ENCODE peak calls at places on chromosomes 2 and 18, in four cellular contexts. L is psoas muscle, B is pancreas, M is spleen. A is an unnamed sample.

GRCh38 chr2:213316001-213316735 is 31.9 kb downstream of the SPAG16 start:
- DNase-seq in L (no peak), B (peak; percentile 32), M (no peak), A (no peak)

GRCh38 chr18:79575891-79576685 is 103.5 kb upstream of the CTDP1 start:
- DNase-seq in L (peak; percentile 35), B (peak; percentile 80), M (peak; percentile 62), A (no peak)

GRCh38 chr2:121355488-121355887 is 70.5 kb upstream of the TFCP2L1 start:
- DNase-seq in L (no peak), B (no peak), M (no peak), A (no peak)

GRCh38 chr2:9981646-9982045 is 30.2 kb downstream of the GRHL1 start:
- DNase-seq in L (no peak), B (no peak), M (no peak), A (no peak)

GRCh38 chr18:23871410-23871809 is 143.1 kb upstream of the TTC39C start:
- DNase-seq in L (no peak), B (no peak), M (peak; percentile 85), A (no peak)

GRCh38 chr2:18993756-18994155 is 364.7 kb downstream of the OSR1 start:
- DNase-seq in L (no peak), B (no peak), M (no peak), A (no peak)

GRCh38 chr2:67528320-67528719 is 131.2 kb downstream of the ETAA1 start:
- DNase-seq in L (no peak), B (no peak), M (no peak), A (no peak)

GRCh38 chr18:36315736-36316135 is 18.2 kb downstream of the FHOD3 start:
- DNase-seq in L (no peak), B (no peak), M (no peak), A (no peak)

GRCh38 chr18:55489034-55489741 is 98.8 kb downstream of the TCF4 start:
- DNase-seq in L (no peak), B (no peak), M (no peak), A (no peak)

GRCh38 chr2:177318613-177319012 is 54.1 kb upstream of the NFE2L2 start:
- DNase-seq in L (no peak), B (no peak), M (no peak), A (no peak)

DNA sequence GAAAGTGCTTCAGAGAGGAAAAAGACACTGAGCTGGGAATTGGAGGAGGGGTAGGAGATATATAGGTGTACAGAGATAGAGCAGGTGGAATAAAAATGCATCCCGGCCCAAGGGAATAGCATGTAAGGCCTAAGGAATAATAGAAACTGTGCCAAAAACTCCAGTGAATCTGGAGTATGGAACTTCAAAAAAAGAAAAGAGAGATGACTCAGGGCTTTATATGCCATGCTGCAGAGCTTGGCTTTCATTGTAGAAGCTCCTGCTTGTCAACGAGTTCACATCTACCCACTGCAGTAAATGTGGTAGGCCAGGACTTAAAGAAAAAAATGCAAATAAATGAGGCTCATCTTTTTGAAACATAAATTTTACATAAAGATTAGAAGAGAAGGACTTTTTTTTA is 131.8 kb downstream of the MREG start:
- DNase-seq in L (no peak), B (no peak), M (no peak), A (no peak)
- H3K4me1 ChIP-seq in L (no peaks in the 10 kb centered on the region), B (no peaks in the 10 kb centered on the region), M (no peaks in the 10 kb centered on the region), A (no peaks in the 10 kb centered on the region)

GRCh38 chr2:44981714-44982108 is 27.5 kb downstream of the SIX2 start:
- DNase-seq in L (peak; percentile 71), B (peak; percentile 52), M (peak; percentile 86), A (no peak)
- H3K27ac ChIP-seq in L (no peak overlapping the region), B (no peak overlapping the region), M (no peak overlapping the region), A (no peak overlapping the region)

GRCh38 chr2:203191958-203192357 is 46.9 kb upstream of the CYP20A1 start:
- DNase-seq in L (no peak), B (no peak), M (no peak), A (no peak)

GRCh38 chr2:203200866-203201265 is 38.0 kb upstream of the CYP20A1 start:
- DNase-seq in L (no peak), B (no peak), M (no peak), A (no peak)

DNA sequence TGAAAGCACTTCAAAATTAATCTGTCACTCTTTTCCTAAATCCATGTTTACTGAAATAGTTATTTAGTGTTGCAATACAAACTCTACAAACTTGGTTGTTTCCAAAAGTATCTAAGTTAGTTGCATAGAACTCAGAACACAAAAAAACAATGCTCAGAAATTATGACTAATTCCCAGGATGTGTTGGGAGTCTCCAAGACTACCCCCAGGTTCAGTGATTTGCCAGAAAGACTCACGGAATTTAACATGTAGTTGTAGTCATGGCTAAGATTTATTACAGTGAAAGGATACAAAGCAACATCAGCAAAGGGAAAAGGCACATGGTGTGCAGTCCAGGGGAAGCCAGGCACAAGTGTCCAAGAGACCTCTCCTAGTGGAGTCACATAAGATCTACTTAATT is 43.5 kb upstream of the CYP20A1 start:
- DNase-seq in L (no peak), B (no peak), M (no peak), A (no peak)
- H3K4me1 ChIP-seq in L (no peaks in the 10 kb centered on the region), B (no peaks in the 10 kb centered on the region), M (no peaks in the 10 kb centered on the region), A (no peaks in the 10 kb centered on the region)

DNA sequence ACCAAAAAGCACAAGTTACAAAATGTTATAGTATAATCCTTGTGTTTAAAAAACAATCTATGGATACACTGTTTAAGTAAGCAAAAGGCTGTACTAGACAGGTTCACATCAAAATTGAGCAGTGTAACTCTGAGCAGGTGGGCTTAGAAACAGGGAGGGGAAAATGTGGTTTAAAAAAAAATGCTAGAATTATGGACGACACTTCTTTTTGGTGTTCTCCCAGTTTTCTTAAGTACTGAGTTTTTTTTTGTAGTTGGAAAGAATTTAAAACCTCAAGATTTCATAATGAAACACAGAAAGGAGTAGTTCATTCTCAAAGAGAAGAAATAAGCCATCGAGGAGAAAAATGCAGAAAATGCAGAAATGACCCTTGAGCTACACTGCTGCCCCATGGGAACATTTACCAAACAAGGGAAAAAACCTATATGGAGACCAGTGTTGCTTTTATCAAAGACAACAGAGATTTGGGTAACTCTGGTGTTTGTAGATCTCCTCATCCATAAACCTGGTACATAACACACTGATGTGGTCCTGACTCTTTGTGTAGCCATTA is 100.7 kb downstream of the MYO5B start:
- DNase-seq in L (no peak), B (no peak), M (no peak), A (no peak)
- H3K27ac ChIP-seq in L (no peak overlapping the region), B (no peak overlapping the region), M (no peak overlapping the region), A (no peak overlapping the region)

DNA sequence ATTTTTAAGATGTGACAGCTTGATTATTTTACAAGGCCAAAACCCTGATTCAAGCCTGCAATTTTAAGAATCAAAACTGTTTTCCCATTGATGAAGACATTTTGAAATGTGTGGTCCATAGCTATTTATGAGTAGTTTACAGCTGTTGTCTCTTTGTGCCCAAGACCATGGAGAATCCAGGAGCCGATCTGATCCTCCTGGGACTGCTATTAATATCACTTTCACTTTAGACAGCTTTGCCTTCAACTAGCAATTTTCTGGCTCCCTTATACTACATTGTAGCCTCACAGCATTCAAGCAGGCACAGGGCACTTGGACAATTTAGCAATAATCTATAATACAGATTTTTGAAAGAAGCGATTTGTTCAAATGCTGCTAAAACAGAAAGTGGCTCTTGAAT is 172.9 kb downstream of the SLC8A1 start:
- DNase-seq in L (no peak), B (no peak), M (no peak), A (no peak)
- H3K4me1 ChIP-seq in L (peaks cover 43% of the 10 kb centered on the region), B (no peaks in the 10 kb centered on the region), M (peaks cover 13% of the 10 kb centered on the region), A (peaks cover 35% of the 10 kb centered on the region)

GRCh38 chr2:119364798-119365197 is 1.8 kb downstream of the C2orf76 start:
- DNase-seq in L (no peak), B (no peak), M (no peak), A (no peak)
- H3K27ac ChIP-seq in L (peak overlapping the region; percentile 98), B (no peak overlapping the region), M (no peak overlapping the region), A (no peak overlapping the region)

A was measured in thoracic aorta.